ENCODE peak calls at places on chromosomes 1 and 21, in four cellular contexts. One of them, this sample, is unnamed.

GRCh38 chr1:247713753-247714152 is 2.7 kb downstream of the OR6F1 start:
- DNase-seq in cardiac fibroblast: no peak
- DNase-seq in type B pancreatic cell: no peak
- DNase-seq in amniotic stem cell: no peak
- DNase-seq in this sample: no peak

GRCh38 chr1:224266105-224266935 is 63.7 kb downstream of the NVL start:
- DNase-seq in amniotic stem cell: no peak
- DNase-seq in type B pancreatic cell: no peak
- DNase-seq in cardiac fibroblast: no peak
- DNase-seq in this sample: no peak

GRCh38 chr1:179094826-179095225 is 13.0 kb downstream of the TOR3A start:
- DNase-seq in type B pancreatic cell: no peak
- DNase-seq in amniotic stem cell: no peak
- DNase-seq in cardiac fibroblast: no peak
- DNase-seq in this sample: no peak

GRCh38 chr1:93578911-93579825 is 102.5 kb downstream of the BCAR3 start:
- DNase-seq in amniotic stem cell: no peak
- DNase-seq in cardiac fibroblast: no peak
- DNase-seq in type B pancreatic cell: no peak
- DNase-seq in this sample: no peak

GRCh38 chr21:22355949-22356348 is 1357.7 kb downstream of the NCAM2 start:
- DNase-seq in amniotic stem cell: no peak
- DNase-seq in cardiac fibroblast: no peak
- DNase-seq in type B pancreatic cell: no peak
- DNase-seq in this sample: no peak

GRCh38 chr1:241586905-241587532 is 53.1 kb downstream of the CHML start:
- DNase-seq in type B pancreatic cell: no peak
- DNase-seq in cardiac fibroblast: no peak
- DNase-seq in amniotic stem cell: no peak
- DNase-seq in this sample: no peak

GRCh38 chr1:204706838-204707509 is 21.4 kb upstream of the LRRN2 start:
- DNase-seq in amniotic stem cell: no peak
- DNase-seq in cardiac fibroblast: no peak
- DNase-seq in type B pancreatic cell: no peak
- DNase-seq in this sample: no peak

GRCh38 chr1:208264469-208265126 is 20.4 kb upstream of the PLXNA2 start:
- DNase-seq in cardiac fibroblast: no peak
- DNase-seq in amniotic stem cell: no peak
- DNase-seq in type B pancreatic cell: no peak
- DNase-seq in this sample: no peak

GRCh38 chr1:243286409-243287127 is 30.7 kb downstream of the SDCCAG8 start:
- DNase-seq in cardiac fibroblast: peak
- DNase-seq in amniotic stem cell: no peak
- DNase-seq in type B pancreatic cell: no peak
- DNase-seq in this sample: no peak

This sample was measured in osteocyte.